ENCODE peak calls at places on chromosome 14, in nine cellular contexts. C is NCI-H1417 treated with DMSO at 0.1 percent for 48 hours; D is COR-L47; L is stimulated activated naive CD8-positive, alpha-beta T cell treated with anti-CD3 and anti-CD28 coated beads, Interleukin-15, amount 100 ng/mL, for 72 hours; J is colonic mucosa; A is H7; P is EL; E is activated CD8-positive, alpha-beta T cell treated with anti-CD3 and anti-CD28 coated beads for 36 hours; F is hippocampal formation. Z is an unnamed sample.

GRCh38 chr14:76953196-76953945 is 75.1 kb downstream of the IRF2BPL start:
- DNase-seq in C (no peak), D (no peak), L (peak; percentile 59), J (peak; percentile 78), A (peak; percentile 69), P (peak; percentile 93), E (peak; percentile 53), F (peak; percentile 42), Z (peak; percentile 57)

GRCh38 chr14:50599700-50600444 is 39.9 kb downstream of the ATL1 start:
- DNase-seq in C (peak; percentile 4), D (no peak), L (no peak), J (no peak), A (no peak), P (peak; percentile 57), E (no peak), F (no peak), Z (peak; percentile 55)

GRCh38 chr14:53509227-53509822 is 356.2 kb upstream of the DDHD1 start:
- DNase-seq in C (no peak), D (no peak), L (no peak), J (peak; percentile 44), A (no peak), P (peak; percentile 68), E (no peak), F (no peak), Z (no peak)

GRCh38 chr14:92397140-92397815 is 74.3 kb downstream of the SLC24A4 start:
- DNase-seq in C (no peak), D (no peak), L (no peak), J (no peak), A (no peak), P (peak; percentile 86), E (no peak), F (no peak), Z (no peak)

GRCh38 chr14:55301722-55302121 is 30.5 kb downstream of the FBXO34 start:
- DNase-seq in C (no peak), D (no peak), L (no peak), J (no peak), A (no peak), P (peak; percentile 60), E (no peak), F (no peak), Z (peak; percentile 18)

GRCh38 chr14:22386924-22387775 is 201.9 kb downstream of the DAD1 start:
- DNase-seq in C (no peak), D (peak; percentile 41), L (no peak), J (peak; percentile 81), A (peak; percentile 84), P (peak; percentile 72), E (no peak), F (peak; percentile 61), Z (peak; percentile 90)

GRCh38 chr14:105602799-105603763 is 76.7 kb downstream of the TMEM121 start:
- DNase-seq in C (no peak), D (no peak), L (no peak), J (peak; percentile 40), A (no peak), P (no peak), E (no peak), F (no peak), Z (no peak)

GRCh38 chr14:67820428-67820881 is 876 bp downstream of the RAD51B start:
- DNase-seq in C (no peak), D (no peak), L (no peak), J (peak; percentile 67), A (no peak), P (peak; percentile 66), E (peak; percentile 58), F (no peak), Z (peak; percentile 17)

GRCh38 chr14:66359500-66359899 is 126.7 kb upstream of the CCDC196 start:
- DNase-seq in C (no peak), D (peak; percentile 67), L (no peak), J (no peak), A (peak; percentile 26), P (peak; percentile 61), E (peak; percentile 7), F (no peak), Z (peak; percentile 74)

GRCh38 chr14:61470954-61471279 is 149.5 kb downstream of the PRKCH start:
- DNase-seq in C (no peak), D (no peak), L (no peak), J (peak; percentile 12), A (no peak), P (no peak), E (no peak), F (no peak), Z (no peak)

GRCh38 chr14:95796846-95797245 is 79.8 kb upstream of the TUNAR start:
- DNase-seq in C (no peak), D (no peak), L (no peak), J (no peak), A (no peak), P (no peak), E (no peak), F (no peak), Z (no peak)

GRCh38 chr14:47541652-47542051 is 133.8 kb downstream of the MDGA2 start:
- DNase-seq in C (no peak), D (no peak), L (no peak), J (no peak), A (no peak), P (no peak), E (no peak), F (no peak), Z (no peak)

GRCh38 chr14:78083837-78084236 is 86.3 kb upstream of the NRXN3 start:
- DNase-seq in C (no peak), D (no peak), L (no peak), J (no peak), A (no peak), P (peak; percentile 7), E (no peak), F (no peak), Z (no peak)

Z was measured in GM12865.